ENCODE peak calls at places on chromosome 21, in seven cellular contexts. J, I, H, E, Q, A and Y are unnamed samples.
A peak's percentile ranks its signal among the peaks of the same experiment; 100 is the strongest.

GRCh38 chr21:35208810-35209517 is 159.9 kb upstream of the RUNX1 start:
- DNase-seq in J (no peak), I (no peak), H (peak; percentile 91), E (no peak), Q (no peak), A (no peak), Y (no peak)

GRCh38 chr21:32920474-32920873 is 105.3 kb upstream of the OLIG2 start:
- DNase-seq in J (no peak), I (no peak), H (no peak), E (no peak), Q (no peak), A (no peak), Y (no peak)

GRCh38 chr21:35476616-35477395 is 427.7 kb upstream of the RUNX1 start:
- DNase-seq in J (no peak), I (no peak), H (peak; percentile 71), E (peak; percentile 62), Q (no peak), A (no peak), Y (no peak)

GRCh38 chr21:27024971-27025370 is 58.1 kb upstream of the ADAMTS5 start:
- DNase-seq in J (no peak), I (no peak), H (peak; percentile 13), E (no peak), Q (no peak), A (no peak), Y (no peak)

GRCh38 chr21:42424848-42425602 is 21.3 kb downstream of the UBASH3A start:
- DNase-seq in J (no peak), I (no peak), H (no peak), E (no peak), Q (no peak), A (no peak), Y (no peak)

GRCh38 chr21:36429672-36430546 is 44.7 kb downstream of the CHAF1B start:
- DNase-seq in J (peak; percentile 97), I (peak; percentile 56), H (peak; percentile 100), E (peak; percentile 100), Q (peak; percentile 76), A (peak; percentile 79), Y (peak; percentile 97)

GRCh38 chr21:22791986-22792560 is 1793.9 kb downstream of the NCAM2 start:
- DNase-seq in J (no peak), I (peak; percentile 39), H (peak; percentile 38), E (peak; percentile 24), Q (peak; percentile 29), A (peak; percentile 76), Y (peak; percentile 1)

GRCh38 chr21:35222541-35222941 is 173.4 kb upstream of the RUNX1 start:
- DNase-seq in J (no peak), I (no peak), H (no peak), E (no peak), Q (no peak), A (no peak), Y (no peak)

GRCh38 chr21:35593000-35593502 is 467.3 kb downstream of the SETD4 start:
- DNase-seq in J (no peak), I (no peak), H (peak; percentile 70), E (peak; percentile 48), Q (no peak), A (peak; percentile 55), Y (peak; percentile 48)

GRCh38 chr21:14086553-14086952 is 124.2 kb downstream of the LIPI start:
- DNase-seq in J (no peak), I (no peak), H (no peak), E (no peak), Q (no peak), A (no peak), Y (no peak)

GRCh38 chr21:20783611-20784010 is 214.6 kb upstream of the NCAM2 start:
- DNase-seq in J (no peak), I (no peak), H (no peak), E (no peak), Q (no peak), A (no peak), Y (peak; percentile 7)

GRCh38 chr21:17371470-17371869 is 141.4 kb upstream of the CXADR start:
- DNase-seq in J (no peak), I (no peak), H (peak; percentile 74), E (peak; percentile 39), Q (no peak), A (peak; percentile 4), Y (peak; percentile 34)

GRCh38 chr21:28261291-28261690 is 731.4 kb downstream of the LTN1 start:
- DNase-seq in J (no peak), I (no peak), H (no peak), E (no peak), Q (no peak), A (no peak), Y (no peak)

GRCh38 chr21:27314096-27314495 is 347.2 kb upstream of the ADAMTS5 start:
- DNase-seq in J (no peak), I (no peak), H (no peak), E (no peak), Q (no peak), A (no peak), Y (no peak)

GRCh38 chr21:46540087-46540710 is 64.7 kb downstream of the S100B start:
- DNase-seq in J (no peak), I (no peak), H (no peak), E (no peak), Q (no peak), A (no peak), Y (no peak)

GRCh38 chr21:42609806-42610205 is 43.6 kb upstream of the PDE9A start:
- DNase-seq in J (no peak), I (no peak), H (no peak), E (no peak), Q (no peak), A (no peak), Y (no peak)

GRCh38 chr21:21860888-21861287 is 862.7 kb downstream of the NCAM2 start:
- DNase-seq in J (no peak), I (no peak), H (peak; percentile 40), E (no peak), Q (no peak), A (no peak), Y (no peak)

GRCh38 chr21:41153443-41153842 is 14.5 kb upstream of the BACE2 start:
- DNase-seq in J (no peak), I (no peak), H (no peak), E (no peak), Q (no peak), A (no peak), Y (no peak)
- H3K4me3 ChIP-seq in J (no peak overlapping the region), I (no peak overlapping the region), H (no peak overlapping the region), E (no peak overlapping the region), Q (no peak overlapping the region), A (no peak overlapping the region), Y (no peak overlapping the region)

GRCh38 chr21:34034369-34035014 is 38.9 kb upstream of the MRPS6 start:
- DNase-seq in J (no peak), I (no peak), H (no peak), E (no peak), Q (no peak), A (peak; percentile 23), Y (no peak)

GRCh38 chr21:34031835-34032370 is 41.5 kb upstream of the MRPS6 start:
- DNase-seq in J (no peak), I (no peak), H (no peak), E (no peak), Q (no peak), A (no peak), Y (no peak)

GRCh38 chr21:34027727-34028461 is 45.5 kb upstream of the MRPS6 start:
- DNase-seq in J (no peak), I (no peak), H (no peak), E (peak; percentile 11), Q (no peak), A (no peak), Y (no peak)

GRCh38 chr21:34024382-34024693 is 49.0 kb upstream of the MRPS6 start:
- DNase-seq in J (no peak), I (no peak), H (no peak), E (no peak), Q (no peak), A (no peak), Y (no peak)

GRCh38 chr21:34029724-34030528 is 43.5 kb upstream of the MRPS6 start:
- DNase-seq in J (peak; percentile 53), I (peak; percentile 58), H (peak; percentile 82), E (peak; percentile 86), Q (peak; percentile 46), A (peak; percentile 95), Y (peak; percentile 61)
- H3K4me3 ChIP-seq in J (peak overlapping the region; percentile 37), I (no peak overlapping the region), H (peak overlapping the region; percentile 6), E (peak overlapping the region; percentile 12), Q (no peak overlapping the region), A (peak overlapping the region; percentile 31), Y (peak overlapping the region; percentile 13)

GRCh38 chr21:44941567-44941966 is 1.7 kb downstream of the SLX9 start:
- DNase-seq in J (no peak), I (no peak), H (no peak), E (no peak), Q (no peak), A (no peak), Y (no peak)
- H3K4me3 ChIP-seq in J (no peak overlapping the region), I (peak overlapping the region; percentile 97), H (no peak overlapping the region), E (no peak overlapping the region), Q (no peak overlapping the region), A (peak overlapping the region; percentile 85), Y (no peak overlapping the region)

GRCh38 chr21:45453308-45453950 is 48.5 kb downstream of the COL18A1 start:
- DNase-seq in J (no peak), I (no peak), H (no peak), E (no peak), Q (no peak), A (no peak), Y (no peak)

GRCh38 chr21:45455321-45456013 is 50.5 kb downstream of the COL18A1 start:
- DNase-seq in J (no peak), I (no peak), H (peak; percentile 22), E (no peak), Q (peak; percentile 47), A (no peak), Y (no peak)

GRCh38 chr21:45454081-45454923 is 49.3 kb downstream of the COL18A1 start:
- DNase-seq in J (no peak), I (no peak), H (no peak), E (no peak), Q (no peak), A (no peak), Y (no peak)

GRCh38 chr21:45456014-45456835 is 51.3 kb downstream of the COL18A1 start:
- DNase-seq in J (no peak), I (no peak), H (no peak), E (no peak), Q (no peak), A (no peak), Y (no peak)

GRCh38 chr21:45454924-45455315 is 50.0 kb downstream of the COL18A1 start:
- DNase-seq in J (no peak), I (no peak), H (no peak), E (no peak), Q (no peak), A (no peak), Y (no peak)
- H3K4me3 ChIP-seq in J (no peak overlapping the region), I (no peak overlapping the region), H (no peak overlapping the region), E (no peak overlapping the region), Q (no peak overlapping the region), A (no peak overlapping the region), Y (no peak overlapping the region)

GRCh38 chr21:31647650-31648049 is 11.8 kb upstream of the SOD1 start:
- DNase-seq in J (no peak), I (no peak), H (no peak), E (no peak), Q (no peak), A (no peak), Y (no peak)
- H3K4me3 ChIP-seq in J (no peak overlapping the region), I (no peak overlapping the region), H (no peak overlapping the region), E (no peak overlapping the region), Q (no peak overlapping the region), A (no peak overlapping the region), Y (no peak overlapping the region)